ENCODE peak calls at places on chromosomes 13 and 19, in four cellular contexts. H is K562, V is H1, Y is GM12878. X is an unnamed sample.

GRCh38 chr19:55447421-55448174 is 4.5 kb upstream of the SHISA7 start:
- DNase-seq in V (no peak), Y (no peak), H (no peak), X (no peak)

GRCh38 chr13:31987071-31987470 is 44.5 kb upstream of the FRY start:
- DNase-seq in H (no peak), Y (no peak), V (no peak), X (no peak)

GRCh38 chr13:41017153-41017552 is 2.0 kb downstream of the ELF1 start:
- DNase-seq in Y (no peak), V (no peak), H (no peak), X (no peak)

GRCh38 chr13:44380404-44381165 is 7.0 kb downstream of the SERP2 start:
- DNase-seq in V (no peak), Y (no peak), H (no peak), X (no peak)

GRCh38 chr13:111367340-111367739 is 46.9 kb downstream of the TEX29 start:
- DNase-seq in H (no peak), V (peak), Y (no peak), X (no peak)

GRCh38 chr13:63517376-63517775 is 2101.7 kb upstream of the PCDH20 start:
- DNase-seq in Y (no peak), V (no peak), H (no peak), X (no peak)

GRCh38 chr19:11142528-11143171 is 12.9 kb downstream of the SPC24 start:
- DNase-seq in V (no peak), H (peak), Y (no peak), X (peak)

GRCh38 chr19:55368106-55368505 is 2.2 kb downstream of the IL11 start:
- DNase-seq in Y (no peak), V (no peak), H (no peak), X (no peak)

GRCh38 chr19:19213822-19214558 is 2.2 kb downstream of the NCAN start:
- DNase-seq in V (no peak), H (no peak), Y (no peak), X (no peak)

GRCh38 chr13:110629735-110630134 is 14.4 kb downstream of the NAXD start:
- DNase-seq in H (no peak), Y (no peak), V (no peak), X (no peak)

GRCh38 chr19:38685666-38686529 is 38.4 kb downstream of the ACTN4 start:
- DNase-seq in H (peak), Y (no peak), V (peak), X (peak)

GRCh38 chr19:31264379-31264778 is 84.9 kb downstream of the TSHZ3 start:
- DNase-seq in Y (no peak), H (no peak), V (no peak), X (no peak)

GRCh38 chr13:110726726-110727125 is 13.2 kb downstream of the ING1 start:
- DNase-seq in Y (no peak), V (no peak), H (no peak), X (no peak)

GRCh38 chr19:37009871-37010270 is 68.4 kb upstream of the ZNF420 start:
- DNase-seq in Y (no peak), V (no peak), H (no peak), X (no peak)

GRCh38 chr13:29435125-29435911 is 160.2 kb downstream of the SLC7A1 start:
- DNase-seq in H (no peak), Y (no peak), V (no peak), X (no peak)

GRCh38 chr13:67137044-67137735 is 92.9 kb downstream of the PCDH9 start:
- DNase-seq in H (no peak), Y (no peak), V (no peak), X (no peak)

GRCh38 chr13:114248011-114248410 is 13.3 kb downstream of the CDC16 start:
- DNase-seq in H (no peak), Y (no peak), V (no peak), X (no peak)

GRCh38 chr13:74194856-74195255 is 60.7 kb upstream of the KLF12 start:
- DNase-seq in H (no peak), Y (no peak), V (no peak), X (no peak)

GRCh38 chr13:74187564-74187963 is 53.4 kb upstream of the KLF12 start:
- DNase-seq in Y (no peak), V (no peak), H (no peak), X (peak)

GRCh38 chr13:74193391-74193790 is 59.2 kb upstream of the KLF12 start:
- DNase-seq in Y (no peak), V (no peak), H (no peak), X (no peak)

GRCh38 chr13:74191036-74191809 is 57.0 kb upstream of the KLF12 start:
- DNase-seq in Y (no peak), V (no peak), H (no peak), X (no peak)
- TF ChIP-seq CREB1 in Y (no peak), V (no peak), H (no peak), X (no peak)

DNA sequence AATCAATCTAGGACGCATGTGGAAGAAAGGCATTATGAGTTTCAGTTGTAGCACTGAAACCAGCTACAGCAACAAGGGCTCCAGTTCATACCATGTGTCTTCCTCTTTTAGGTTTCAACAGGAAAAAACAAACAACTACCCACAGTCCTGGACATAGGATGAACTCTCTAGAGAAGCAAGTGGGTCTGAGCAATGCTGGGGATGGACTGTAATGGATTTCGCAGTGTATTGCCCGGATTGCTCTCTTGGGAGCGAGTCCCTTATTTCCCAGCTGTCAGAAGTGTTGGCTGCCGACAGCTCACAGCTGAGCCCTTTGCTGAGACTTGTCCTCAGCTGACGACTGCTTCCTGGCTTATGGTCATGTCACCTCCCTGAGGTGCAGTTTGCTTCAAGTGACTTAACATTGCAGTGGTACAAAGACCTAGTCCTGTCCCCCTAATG is 12.1 kb upstream of the MYCBP2 start:
- DNase-seq in Y (no peak), H (no peak), V (no peak), X (no peak)
- TF ChIP-seq SIN3A in Y (peak), H (no peak), V (no peak), X (no peak)

GRCh38 chr13:60788156-60788829 is 391.3 kb downstream of the TDRD3 start:
- DNase-seq in V (no peak), H (no peak), Y (no peak), X (no peak)

GRCh38 chr13:60790620-60791019 is 393.6 kb downstream of the TDRD3 start:
- DNase-seq in V (no peak), H (no peak), Y (no peak), X (no peak)

GRCh38 chr13:60787083-60787482 is 390.1 kb downstream of the TDRD3 start:
- DNase-seq in H (no peak), Y (no peak), V (no peak), X (no peak)
- TF ChIP-seq CREB1 in H (no peak), Y (no peak), V (no peak), X (no peak)

DNA sequence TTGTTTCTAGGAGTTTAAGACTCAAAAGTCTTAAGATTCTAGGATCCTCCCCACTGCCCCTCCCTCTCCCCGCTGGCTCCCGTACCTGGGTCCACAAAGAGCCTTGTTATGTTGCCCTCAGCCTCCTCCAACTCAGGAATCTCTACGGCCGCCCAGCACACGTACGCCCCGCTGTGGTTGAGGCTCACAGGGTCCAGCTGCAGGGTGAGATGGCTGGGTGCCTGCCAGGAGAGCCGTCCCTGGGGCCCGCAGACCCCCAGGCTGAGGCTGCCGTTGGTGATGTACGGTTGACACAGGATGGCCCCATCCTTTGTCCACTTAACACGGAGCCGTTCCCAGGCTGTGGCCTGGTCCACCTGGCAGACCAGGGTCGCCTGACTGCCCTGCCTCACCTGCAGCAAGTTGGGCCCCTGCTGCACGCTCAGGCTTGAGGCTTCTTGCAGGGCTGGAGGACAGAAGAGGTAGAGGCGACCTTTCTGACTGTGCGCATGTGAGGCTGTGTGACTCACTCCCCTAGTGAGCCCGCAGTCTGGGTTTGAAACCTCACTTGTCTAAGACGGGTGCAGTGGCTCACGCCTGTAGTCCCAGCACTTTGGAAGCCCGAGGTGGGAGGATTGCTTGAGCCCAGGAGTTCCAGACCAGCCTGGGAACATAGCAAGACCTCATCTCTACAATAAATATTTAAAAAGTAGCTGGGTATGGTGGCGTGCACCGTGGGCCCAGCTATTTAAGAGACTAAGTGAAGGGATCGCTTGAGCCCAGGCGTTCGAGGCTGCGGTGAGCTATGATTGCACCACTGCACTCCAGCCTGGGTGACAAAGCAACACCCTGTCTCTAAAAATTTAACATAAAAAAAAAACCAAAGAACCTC is 4.1 kb downstream of the TMIGD2 start:
- DNase-seq in V (no peak), Y (no peak), H (no peak), X (peak)
- TF ChIP-seq SIN3A in V (no peak), Y (no peak), H (no peak), X (no peak)

GRCh38 chr19:45498411-45499195 is at the start of gene PPM1N:
- DNase-seq in H (peak), V (peak), Y (no peak), X (no peak)

GRCh38 chr19:45496349-45496953 is 396 bp downstream of the RTN2 start:
- DNase-seq in V (peak), H (peak), Y (no peak), X (no peak)

GRCh38 chr19:45499196-45500180 is 1.2 kb downstream of the PPM1N start:
- DNase-seq in Y (no peak), H (peak), V (peak), X (no peak)

GRCh38 chr19:45495178-45495577 is 1.7 kb downstream of the RTN2 start:
- DNase-seq in H (no peak), Y (no peak), V (no peak), X (no peak)

DNA sequence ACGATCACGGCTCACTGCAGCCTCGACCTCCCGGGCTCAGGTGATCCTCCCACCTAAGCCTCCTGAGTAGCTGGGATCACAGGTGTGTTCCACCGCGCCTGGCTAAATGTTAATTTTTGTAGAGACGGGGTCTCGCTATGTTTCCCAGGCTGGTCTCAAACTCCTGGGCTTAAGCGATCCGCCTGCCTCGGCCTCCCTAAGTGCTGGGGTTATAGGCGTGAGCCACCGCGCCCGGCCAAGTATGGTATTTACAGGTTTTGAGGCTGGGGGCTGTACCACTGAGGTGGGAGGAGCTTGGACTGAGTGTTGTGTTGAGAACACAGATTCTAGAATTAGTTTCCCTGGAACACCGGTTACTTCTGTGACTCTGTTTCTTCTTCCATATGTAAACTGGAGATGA is 452 bp upstream of the PPM1N start:
- DNase-seq in V (peak), H (no peak), Y (no peak), X (no peak)
- TF ChIP-seq CREB1 in V (no peak), H (no peak), Y (no peak), X (no peak)

GRCh38 chr13:108961542-108962125 is 332.2 kb downstream of the MYO16 start:
- DNase-seq in H (peak), Y (peak), V (no peak), X (peak)
- TF ChIP-seq SIN3A in H (no peak), Y (no peak), V (no peak), X (no peak)

DNA sequence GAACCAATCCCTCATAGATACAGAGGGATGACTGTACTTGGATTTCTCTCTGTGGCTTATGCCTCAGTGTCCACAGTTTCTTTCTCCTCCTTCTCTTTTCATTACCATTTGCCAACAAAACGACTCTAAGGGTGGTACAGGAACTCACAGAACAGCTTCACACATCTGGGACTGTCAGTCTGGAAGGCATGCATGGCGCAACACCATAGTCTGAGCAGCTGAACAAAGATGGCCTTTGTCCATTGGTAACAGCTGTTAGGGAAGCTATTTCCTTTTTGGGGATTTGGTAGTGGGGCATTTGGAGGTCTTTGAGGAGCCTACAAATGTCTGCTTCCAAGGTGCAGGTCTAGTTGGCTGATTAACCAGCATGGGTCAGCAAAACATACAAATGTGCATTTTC is 81.4 kb upstream of the PCDH8 start:
- DNase-seq in Y (no peak), H (no peak), V (no peak), X (no peak)
- TF ChIP-seq CREB1 in Y (no peak), H (no peak), V (no peak), X (no peak)

DNA sequence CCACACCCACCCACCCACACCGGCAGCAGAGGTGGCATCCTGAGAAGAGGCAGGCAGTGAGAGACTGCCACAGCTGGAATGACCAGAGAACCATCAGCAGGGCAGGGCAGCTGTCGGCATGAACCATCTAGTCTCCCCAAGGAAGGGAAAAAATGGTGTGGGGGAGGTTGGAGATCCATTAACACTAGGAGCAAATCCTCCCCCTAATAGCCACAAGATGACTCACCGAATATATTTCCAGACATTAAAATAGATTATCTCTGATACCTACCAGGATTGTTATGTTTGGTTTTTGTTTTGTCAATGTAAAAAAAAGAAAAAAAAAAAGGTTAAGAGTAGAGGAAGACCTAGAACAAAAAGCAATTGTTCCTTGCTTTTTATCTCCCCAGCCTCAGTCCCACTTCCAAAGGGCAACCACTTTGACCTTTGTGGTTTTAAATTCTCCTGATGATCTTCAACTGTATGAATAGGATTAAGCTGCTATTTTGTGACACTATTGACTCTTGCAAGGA is 34.2 kb downstream of the THSD1 start:
- DNase-seq in Y (no peak), H (no peak), V (no peak), X (peak)
- TF ChIP-seq SIN3A in Y (no peak), H (no peak), V (no peak), X (no peak)

X was measured in HepG2.